ENCODE peak calls at places on chromosomes 1 and 21, in four cellular contexts. One of them, this sample, is unnamed.

GRCh38 chr1:226820935-226821718 is 49.3 kb upstream of the PSEN2 start:
- DNase-seq in AG08395: peak
- DNase-seq in heart left ventricle: no peak
- DNase-seq in CD8-positive, alpha-beta memory T cell: no peak
- DNase-seq in this sample: no peak

GRCh38 chr1:45862008-45862407 is 58.6 kb downstream of the MAST2 start:
- DNase-seq in AG08395: no peak
- DNase-seq in heart left ventricle: no peak
- DNase-seq in CD8-positive, alpha-beta memory T cell: no peak
- DNase-seq in this sample: no peak

GRCh38 chr21:25967566-25968438 is 202.8 kb downstream of the APP start:
- DNase-seq in AG08395: no peak
- DNase-seq in heart left ventricle: no peak
- DNase-seq in CD8-positive, alpha-beta memory T cell: no peak
- DNase-seq in this sample: no peak

GRCh38 chr21:35172231-35172630 is 123.1 kb upstream of the RUNX1 start:
- DNase-seq in AG08395: no peak
- DNase-seq in heart left ventricle: no peak
- DNase-seq in CD8-positive, alpha-beta memory T cell: peak
- DNase-seq in this sample: no peak

GRCh38 chr21:44991538-44992483 is 52.0 kb downstream of the SLX9 start:
- DNase-seq in AG08395: no peak
- DNase-seq in heart left ventricle: peak
- DNase-seq in CD8-positive, alpha-beta memory T cell: no peak
- DNase-seq in this sample: no peak

GRCh38 chr1:93756656-93757055 is 75.0 kb upstream of the BCAR3 start:
- DNase-seq in AG08395: no peak
- DNase-seq in heart left ventricle: no peak
- DNase-seq in CD8-positive, alpha-beta memory T cell: no peak
- DNase-seq in this sample: no peak

GRCh38 chr1:85289207-85289847 is 12.9 kb upstream of the BCL10 start:
- DNase-seq in AG08395: peak
- DNase-seq in heart left ventricle: no peak
- DNase-seq in CD8-positive, alpha-beta memory T cell: no peak
- DNase-seq in this sample: no peak

GRCh38 chr1:243323481-243323880 is 67.6 kb downstream of the SDCCAG8 start:
- DNase-seq in AG08395: no peak
- DNase-seq in heart left ventricle: no peak
- DNase-seq in CD8-positive, alpha-beta memory T cell: no peak
- DNase-seq in this sample: no peak

GRCh38 chr1:20250346-20250989 is 40.2 kb upstream of the VWA5B1 start:
- DNase-seq in AG08395: no peak
- DNase-seq in heart left ventricle: no peak
- DNase-seq in CD8-positive, alpha-beta memory T cell: no peak
- DNase-seq in this sample: no peak

GRCh38 chr21:28283652-28284490 is 708.8 kb downstream of the LTN1 start:
- DNase-seq in AG08395: peak
- DNase-seq in heart left ventricle: no peak
- DNase-seq in CD8-positive, alpha-beta memory T cell: no peak
- DNase-seq in this sample: no peak

GRCh38 chr1:156559086-156559796 is 13.1 kb downstream of the IQGAP3 start:
- DNase-seq in AG08395: no peak
- DNase-seq in heart left ventricle: no peak
- DNase-seq in CD8-positive, alpha-beta memory T cell: no peak
- DNase-seq in this sample: no peak

GRCh38 chr1:119868176-119868575 is 28.1 kb downstream of the ADAM30 start:
- DNase-seq in AG08395: no peak
- DNase-seq in heart left ventricle: no peak
- DNase-seq in CD8-positive, alpha-beta memory T cell: no peak
- DNase-seq in this sample: no peak

GRCh38 chr1:156464335-156464734 is 36.2 kb downstream of the MEF2D start:
- DNase-seq in AG08395: no peak
- DNase-seq in heart left ventricle: no peak
- DNase-seq in CD8-positive, alpha-beta memory T cell: no peak
- DNase-seq in this sample: no peak

GRCh38 chr1:43552059-43552742 is 21.5 kb downstream of the PTPRF start:
- DNase-seq in AG08395: no peak
- DNase-seq in heart left ventricle: no peak
- DNase-seq in CD8-positive, alpha-beta memory T cell: no peak
- DNase-seq in this sample: no peak

GRCh38 chr1:67159233-67159632 is 7.0 kb upstream of the IL23R start:
- DNase-seq in AG08395: no peak
- DNase-seq in heart left ventricle: no peak
- DNase-seq in CD8-positive, alpha-beta memory T cell: no peak
- DNase-seq in this sample: no peak

GRCh38 chr1:59177756-59178155 is 119.1 kb upstream of the FGGY start:
- DNase-seq in AG08395: no peak
- DNase-seq in heart left ventricle: no peak
- DNase-seq in CD8-positive, alpha-beta memory T cell: no peak
- DNase-seq in this sample: no peak

GRCh38 chr1:168136709-168137514 is at the start of gene GPR161:
- DNase-seq in AG08395: peak
- DNase-seq in heart left ventricle: peak
- DNase-seq in CD8-positive, alpha-beta memory T cell: peak
- DNase-seq in this sample: no peak

GRCh38 chr21:41566500-41567014 is 58.6 kb upstream of the TMPRSS2 start:
- DNase-seq in AG08395: no peak
- DNase-seq in heart left ventricle: no peak
- DNase-seq in CD8-positive, alpha-beta memory T cell: no peak
- DNase-seq in this sample: no peak

GRCh38 chr1:6099297-6099696 is 53.6 kb downstream of the KCNAB2 start:
- DNase-seq in AG08395: no peak
- DNase-seq in heart left ventricle: peak
- DNase-seq in CD8-positive, alpha-beta memory T cell: no peak
- DNase-seq in this sample: no peak

GRCh38 chr1:60055336-60055735 is 18.2 kb downstream of the C1orf87 start:
- DNase-seq in AG08395: no peak
- DNase-seq in heart left ventricle: no peak
- DNase-seq in CD8-positive, alpha-beta memory T cell: no peak
- DNase-seq in this sample: no peak

GRCh38 chr1:201714542-201715276 is 114.2 kb upstream of the IPO9 start:
- DNase-seq in AG08395: peak
- DNase-seq in heart left ventricle: peak
- DNase-seq in CD8-positive, alpha-beta memory T cell: no peak
- DNase-seq in this sample: no peak